ENCODE peak calls at places on chromosome 9, in four cellular contexts. A is T-cell, W is neural crest cell, J is T-helper 1 cell. Z is an unnamed sample.

GRCh38 chr9:21828853-21829405 is 26.5 kb downstream of the MTAP start:
- DNase-seq in A (no peak), W (no peak), J (no peak), Z (no peak)

GRCh38 chr9:34124923-34125322 is 1.6 kb downstream of the DCAF12 start:
- DNase-seq in A (no peak), W (no peak), J (no peak), Z (no peak)

GRCh38 chr9:91036826-91037510 is 235.3 kb downstream of the SYK start:
- DNase-seq in A (peak; percentile 46), W (peak; percentile 52), J (no peak), Z (peak; percentile 65)

GRCh38 chr9:71683598-71684235 is 84.6 kb downstream of the CEMIP2 start:
- DNase-seq in A (no peak), W (no peak), J (no peak), Z (peak; percentile 18)

GRCh38 chr9:81619353-81620008 is 69.9 kb downstream of the TLE1 start:
- DNase-seq in A (no peak), W (no peak), J (no peak), Z (no peak)

GRCh38 chr9:111463036-111463435 is 21.1 kb downstream of the ECPAS start:
- DNase-seq in A (no peak), W (no peak), J (no peak), Z (no peak)

GRCh38 chr9:109454041-109454440 is 44.1 kb downstream of the PTPN3 start:
- DNase-seq in A (no peak), W (no peak), J (no peak), Z (no peak)

GRCh38 chr9:20732118-20732517 is 48.1 kb downstream of the FOCAD start:
- DNase-seq in A (no peak), W (no peak), J (no peak), Z (no peak)

GRCh38 chr9:122866079-122866478 is 37.7 kb upstream of the PDCL start:
- DNase-seq in A (no peak), W (no peak), J (no peak), Z (no peak)

GRCh38 chr9:15147471-15147870 is 159.5 kb downstream of the TTC39B start:
- DNase-seq in A (no peak), W (no peak), J (no peak), Z (no peak)

GRCh38 chr9:86763795-86764194 is 183.5 kb downstream of the GAS1 start:
- DNase-seq in A (no peak), W (no peak), J (no peak), Z (no peak)

Z was measured in nephron progenitor cell.